ENCODE peak calls at places on chromosomes 16 and 17, in six cellular contexts. One of them, this sample, is unnamed.

GRCh38 chr17:36899250-36900129 is 37.8 kb upstream of the LHX1 start:
- DNase-seq in activated naive CD8-positive, alpha-beta T cell treated with anti-CD3 and anti-CD28 coated beads for 36 hours: no peak
- DNase-seq in activated CD8-positive, alpha-beta memory T cell treated with anti-CD3 and anti-CD28 coated beads for 48 hours: no peak
- DNase-seq in cardiac muscle cell: no peak
- DNase-seq in upper lobe of right lung: no peak
- DNase-seq in colonic mucosa: no peak
- DNase-seq in this sample: no peak

GRCh38 chr17:48037924-48038323 is 327 bp upstream of the COPZ2 start:
- DNase-seq in activated naive CD8-positive, alpha-beta T cell treated with anti-CD3 and anti-CD28 coated beads for 36 hours: no peak
- DNase-seq in activated CD8-positive, alpha-beta memory T cell treated with anti-CD3 and anti-CD28 coated beads for 48 hours: no peak
- DNase-seq in cardiac muscle cell: no peak
- DNase-seq in upper lobe of right lung: no peak
- DNase-seq in colonic mucosa: no peak
- DNase-seq in this sample: no peak

GRCh38 chr17:76700627-76701470 is 9.9 kb downstream of the MXRA7 start:
- DNase-seq in activated naive CD8-positive, alpha-beta T cell treated with anti-CD3 and anti-CD28 coated beads for 36 hours: no peak
- DNase-seq in activated CD8-positive, alpha-beta memory T cell treated with anti-CD3 and anti-CD28 coated beads for 48 hours: no peak
- DNase-seq in cardiac muscle cell: peak
- DNase-seq in upper lobe of right lung: no peak
- DNase-seq in colonic mucosa: no peak
- DNase-seq in this sample: peak

GRCh38 chr16:3776316-3776715 is 59.0 kb upstream of the TRAP1 start:
- DNase-seq in activated naive CD8-positive, alpha-beta T cell treated with anti-CD3 and anti-CD28 coated beads for 36 hours: no peak
- DNase-seq in activated CD8-positive, alpha-beta memory T cell treated with anti-CD3 and anti-CD28 coated beads for 48 hours: no peak
- DNase-seq in cardiac muscle cell: no peak
- DNase-seq in upper lobe of right lung: peak
- DNase-seq in colonic mucosa: no peak
- DNase-seq in this sample: no peak

GRCh38 chr17:72613411-72614292 is 478.8 kb downstream of the SLC39A11 start:
- DNase-seq in activated naive CD8-positive, alpha-beta T cell treated with anti-CD3 and anti-CD28 coated beads for 36 hours: no peak
- DNase-seq in activated CD8-positive, alpha-beta memory T cell treated with anti-CD3 and anti-CD28 coated beads for 48 hours: no peak
- DNase-seq in cardiac muscle cell: no peak
- DNase-seq in upper lobe of right lung: no peak
- DNase-seq in colonic mucosa: no peak
- DNase-seq in this sample: no peak

GRCh38 chr17:38596651-38597050 is 9.1 kb downstream of the SRCIN1 start:
- DNase-seq in activated naive CD8-positive, alpha-beta T cell treated with anti-CD3 and anti-CD28 coated beads for 36 hours: no peak
- DNase-seq in activated CD8-positive, alpha-beta memory T cell treated with anti-CD3 and anti-CD28 coated beads for 48 hours: no peak
- DNase-seq in cardiac muscle cell: no peak
- DNase-seq in upper lobe of right lung: no peak
- DNase-seq in colonic mucosa: no peak
- DNase-seq in this sample: no peak

GRCh38 chr17:3804503-3804931 is 3.5 kb upstream of the ITGAE start:
- DNase-seq in activated naive CD8-positive, alpha-beta T cell treated with anti-CD3 and anti-CD28 coated beads for 36 hours: no peak
- DNase-seq in activated CD8-positive, alpha-beta memory T cell treated with anti-CD3 and anti-CD28 coated beads for 48 hours: no peak
- DNase-seq in cardiac muscle cell: no peak
- DNase-seq in upper lobe of right lung: no peak
- DNase-seq in colonic mucosa: no peak
- DNase-seq in this sample: peak

GRCh38 chr16:12002447-12003006 is 26.0 kb downstream of the SNX29 start:
- DNase-seq in activated naive CD8-positive, alpha-beta T cell treated with anti-CD3 and anti-CD28 coated beads for 36 hours: no peak
- DNase-seq in activated CD8-positive, alpha-beta memory T cell treated with anti-CD3 and anti-CD28 coated beads for 48 hours: no peak
- DNase-seq in cardiac muscle cell: peak
- DNase-seq in upper lobe of right lung: no peak
- DNase-seq in colonic mucosa: no peak
- DNase-seq in this sample: peak

GRCh38 chr17:42155614-42156045 is 841 bp upstream of the RAB5C start:
- DNase-seq in activated naive CD8-positive, alpha-beta T cell treated with anti-CD3 and anti-CD28 coated beads for 36 hours: no peak
- DNase-seq in activated CD8-positive, alpha-beta memory T cell treated with anti-CD3 and anti-CD28 coated beads for 48 hours: no peak
- DNase-seq in cardiac muscle cell: no peak
- DNase-seq in upper lobe of right lung: no peak
- DNase-seq in colonic mucosa: no peak
- DNase-seq in this sample: no peak

GRCh38 chr17:70658324-70658723 is 489.0 kb downstream of the KCNJ2 start:
- DNase-seq in activated naive CD8-positive, alpha-beta T cell treated with anti-CD3 and anti-CD28 coated beads for 36 hours: no peak
- DNase-seq in activated CD8-positive, alpha-beta memory T cell treated with anti-CD3 and anti-CD28 coated beads for 48 hours: no peak
- DNase-seq in cardiac muscle cell: no peak
- DNase-seq in upper lobe of right lung: no peak
- DNase-seq in colonic mucosa: no peak
- DNase-seq in this sample: no peak

GRCh38 chr17:72342582-72343527 is 222.0 kb downstream of the SOX9 start:
- DNase-seq in activated naive CD8-positive, alpha-beta T cell treated with anti-CD3 and anti-CD28 coated beads for 36 hours: no peak
- DNase-seq in activated CD8-positive, alpha-beta memory T cell treated with anti-CD3 and anti-CD28 coated beads for 48 hours: no peak
- DNase-seq in cardiac muscle cell: no peak
- DNase-seq in upper lobe of right lung: peak
- DNase-seq in colonic mucosa: no peak
- DNase-seq in this sample: no peak

GRCh38 chr17:80477647-80478478 is 1.5 kb upstream of the NPTX1 start:
- DNase-seq in activated naive CD8-positive, alpha-beta T cell treated with anti-CD3 and anti-CD28 coated beads for 36 hours: peak
- DNase-seq in activated CD8-positive, alpha-beta memory T cell treated with anti-CD3 and anti-CD28 coated beads for 48 hours: no peak
- DNase-seq in cardiac muscle cell: peak
- DNase-seq in upper lobe of right lung: no peak
- DNase-seq in colonic mucosa: no peak
- DNase-seq in this sample: peak

GRCh38 chr17:8844229-8845218 is 22.9 kb downstream of the PIK3R6 start:
- DNase-seq in activated naive CD8-positive, alpha-beta T cell treated with anti-CD3 and anti-CD28 coated beads for 36 hours: no peak
- DNase-seq in activated CD8-positive, alpha-beta memory T cell treated with anti-CD3 and anti-CD28 coated beads for 48 hours: no peak
- DNase-seq in cardiac muscle cell: no peak
- DNase-seq in upper lobe of right lung: no peak
- DNase-seq in colonic mucosa: no peak
- DNase-seq in this sample: no peak

GRCh38 chr17:1577186-1577585 is 14.6 kb upstream of the PITPNA start:
- DNase-seq in activated naive CD8-positive, alpha-beta T cell treated with anti-CD3 and anti-CD28 coated beads for 36 hours: no peak
- DNase-seq in activated CD8-positive, alpha-beta memory T cell treated with anti-CD3 and anti-CD28 coated beads for 48 hours: no peak
- DNase-seq in cardiac muscle cell: no peak
- DNase-seq in upper lobe of right lung: peak
- DNase-seq in colonic mucosa: peak
- DNase-seq in this sample: peak

GRCh38 chr17:48202945-48203344 is 95.4 kb downstream of the SNX11 start:
- DNase-seq in activated naive CD8-positive, alpha-beta T cell treated with anti-CD3 and anti-CD28 coated beads for 36 hours: no peak
- DNase-seq in activated CD8-positive, alpha-beta memory T cell treated with anti-CD3 and anti-CD28 coated beads for 48 hours: no peak
- DNase-seq in cardiac muscle cell: no peak
- DNase-seq in upper lobe of right lung: no peak
- DNase-seq in colonic mucosa: no peak
- DNase-seq in this sample: no peak

GRCh38 chr17:40122944-40123810 is 1.4 kb downstream of the MSL1 start:
- DNase-seq in activated naive CD8-positive, alpha-beta T cell treated with anti-CD3 and anti-CD28 coated beads for 36 hours: peak
- DNase-seq in activated CD8-positive, alpha-beta memory T cell treated with anti-CD3 and anti-CD28 coated beads for 48 hours: no peak
- DNase-seq in cardiac muscle cell: peak
- DNase-seq in upper lobe of right lung: peak
- DNase-seq in colonic mucosa: peak
- DNase-seq in this sample: peak